ENCODE peak calls at places on chromosomes 13 and 19, in eight cellular contexts. Y is lower lobe of right lung, A is IMR-90, G is lower leg skin, F is psoas muscle, S is tibial artery, H is NT2/D1, K is astrocyte. J is an unnamed sample.

GRCh38 chr19:28012361-28012760 is 1200.6 kb downstream of the UQCRFS1 start:
- DNase-seq in K (no peak), Y (no peak), S (no peak), A (no peak), G (no peak), H (no peak), F (no peak), J (no peak)

GRCh38 chr13:109412232-109412935 is 374.0 kb downstream of the IRS2 start:
- DNase-seq in Y (peak), F (peak), G (no peak), K (peak), A (peak), H (peak), S (no peak), J (peak)

GRCh38 chr13:97125051-97125809 is 96.9 kb upstream of the MBNL2 start:
- DNase-seq in S (no peak), Y (no peak), H (no peak), A (peak), K (peak), G (peak), F (peak), J (peak)

GRCh38 chr13:46962286-46962941 is 65.6 kb upstream of the HTR2A start:
- DNase-seq in H (no peak), S (no peak), A (peak), K (peak), G (no peak), Y (no peak), F (no peak), J (no peak)

GRCh38 chr19:51751655-51752054 is at the start of gene FPR1:
- DNase-seq in K (peak), Y (no peak), F (no peak), G (no peak), H (no peak), A (no peak), S (no peak), J (no peak)

GRCh38 chr13:42486711-42487198 is 87.2 kb upstream of the TNFSF11 start:
- DNase-seq in G (no peak), A (peak), K (peak), H (no peak), F (no peak), S (no peak), Y (no peak), J (no peak)

GRCh38 chr13:94323746-94324408 is 155.6 kb downstream of the DCT start:
- DNase-seq in A (no peak), K (no peak), Y (no peak), G (no peak), S (no peak), F (no peak), H (no peak), J (no peak)

GRCh38 chr19:54364775-54365257 is at the start of gene LAIR1:
- DNase-seq in Y (peak), F (peak), S (peak), G (no peak), K (no peak), H (no peak), A (no peak), J (no peak)

GRCh38 chr13:101700598-101700997 is 248.1 kb downstream of the ITGBL1 start:
- DNase-seq in H (no peak), A (no peak), Y (no peak), K (peak), F (no peak), G (peak), S (no peak), J (no peak)

GRCh38 chr13:76837811-76838210 is 48.4 kb downstream of the KCTD12 start:
- DNase-seq in G (no peak), K (no peak), F (no peak), Y (no peak), S (no peak), A (peak), H (no peak), J (no peak)

GRCh38 chr13:49938274-49938673 is 2.1 kb upstream of the SPRYD7 start:
- DNase-seq in K (no peak), A (no peak), H (no peak), S (no peak), F (no peak), Y (no peak), G (no peak), J (no peak)

GRCh38 chr19:1663854-1664253 is 11.4 kb upstream of the TCF3 start:
- DNase-seq in H (no peak), A (no peak), K (no peak), F (no peak), Y (no peak), G (no peak), S (no peak), J (no peak)

GRCh38 chr13:32142956-32143375 is 111.4 kb downstream of the FRY start:
- DNase-seq in F (no peak), G (no peak), S (no peak), K (peak), H (peak), Y (no peak), A (peak), J (no peak)

GRCh38 chr19:17260842-17261325 is 3.7 kb downstream of the USHBP1 start:
- DNase-seq in H (peak), A (peak), Y (peak), S (peak), G (peak), F (peak), K (peak), J (peak)

GRCh38 chr13:86085890-86086289 is 286.7 kb upstream of the SLITRK6 start:
- DNase-seq in A (no peak), K (no peak), Y (no peak), H (no peak), G (no peak), S (no peak), F (no peak), J (no peak)

GRCh38 chr13:30585748-30586262 is 31.9 kb upstream of the USPL1 start:
- DNase-seq in A (peak), G (no peak), F (no peak), Y (no peak), H (no peak), K (peak), S (no peak), J (no peak)

GRCh38 chr19:18203408-18203862 is 407 bp downstream of the RAB3A start:
- DNase-seq in F (peak), H (no peak), Y (peak), K (no peak), A (no peak), G (no peak), S (no peak), J (no peak)

GRCh38 chr13:46614582-46614981 is 61.6 kb downstream of the LRCH1 start:
- DNase-seq in Y (no peak), K (peak), S (no peak), A (peak), H (no peak), F (no peak), G (no peak), J (no peak)

GRCh38 chr19:3061214-3062161 is 807 bp downstream of the TLE5 start:
- DNase-seq in Y (peak), G (no peak), H (no peak), A (peak), S (peak), K (no peak), F (peak), J (peak)

GRCh38 chr13:23735329-23735728 is 153.9 kb downstream of the MIPEP start:
- DNase-seq in S (no peak), G (no peak), H (no peak), Y (no peak), K (no peak), A (no peak), F (no peak), J (no peak)

DNA sequence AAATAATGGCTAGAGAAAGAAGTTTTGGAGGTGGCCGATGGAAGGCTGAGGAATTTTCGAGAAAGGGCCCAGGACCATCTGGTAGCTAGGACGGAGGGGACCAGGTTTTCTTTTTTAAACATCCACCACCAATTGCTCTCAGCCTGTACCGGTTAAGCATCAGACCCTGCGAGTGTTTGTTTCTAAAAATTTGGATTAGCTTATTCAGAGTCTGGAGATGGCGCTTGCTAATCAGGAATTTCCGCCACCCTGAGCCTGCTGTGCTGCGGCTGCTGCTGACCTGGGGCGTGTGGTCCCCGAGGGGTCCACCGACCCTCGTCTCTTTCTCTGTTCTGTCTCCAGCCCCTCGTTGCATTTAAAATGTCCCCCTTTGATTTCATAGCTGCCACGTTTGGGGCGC is 2.0 kb downstream of the UHRF1 start:
- DNase-seq in A (peak), G (no peak), H (no peak), Y (no peak), K (peak), F (no peak), S (no peak), J (no peak)
- H3K4me3 ChIP-seq in A (peak), G (no peak), H (peak), Y (peak), K (peak), F (peak), S (peak), J (peak)

DNA sequence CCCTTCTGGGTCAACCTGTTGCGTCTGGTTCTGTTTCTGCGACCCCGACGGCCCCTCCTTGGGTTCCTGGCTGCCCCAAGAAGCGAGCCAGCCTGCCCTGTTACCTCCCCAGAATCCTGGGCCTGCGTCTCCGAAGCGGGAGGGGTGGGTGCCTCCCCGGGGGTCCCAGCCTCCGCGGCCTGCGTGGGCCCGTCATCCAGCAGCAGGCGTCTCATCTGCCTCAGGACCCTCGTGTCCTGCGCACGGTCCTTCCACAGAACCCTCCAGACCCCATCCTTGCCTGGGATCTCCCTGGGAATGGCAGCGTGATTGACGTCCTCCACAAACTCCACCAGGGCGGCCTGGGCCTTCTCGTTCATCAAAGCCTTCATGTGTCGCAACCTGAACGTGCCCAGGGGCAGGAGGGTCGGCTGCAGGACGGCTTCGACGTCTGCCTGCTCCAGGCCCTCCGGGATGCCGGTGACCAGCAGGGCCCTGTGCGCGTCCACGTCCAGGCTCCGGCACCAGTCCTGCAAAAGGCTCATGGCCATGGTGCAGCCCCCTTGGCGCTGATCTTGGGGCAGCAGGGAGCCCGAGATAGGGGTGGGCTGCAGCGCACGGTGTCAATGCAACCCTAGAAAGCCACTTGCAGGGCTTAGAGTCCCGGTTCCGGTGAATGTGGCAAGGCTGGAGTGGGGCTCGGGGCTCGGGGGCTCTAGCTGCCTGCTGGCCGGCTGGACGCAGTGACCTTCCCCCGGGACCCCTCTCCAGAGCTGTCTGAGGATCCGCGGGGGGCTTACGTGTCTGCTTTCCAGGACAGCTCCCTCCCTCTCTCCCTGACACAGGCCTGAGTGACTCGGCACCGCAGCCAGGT is 505 bp downstream of the PNMA8B start:
- DNase-seq in H (no peak), F (no peak), G (no peak), Y (no peak), S (no peak), K (no peak), A (no peak), J (no peak)
- H3K4me3 ChIP-seq in H (peak), F (peak), G (no peak), Y (peak), S (peak), K (peak), A (peak), J (peak)

GRCh38 chr19:45515081-45515624 is 7.9 kb downstream of the VASP start:
- DNase-seq in H (no peak), Y (peak), K (no peak), S (no peak), A (no peak), G (peak), F (peak), J (no peak)
- H3K4me3 ChIP-seq in H (no peak), Y (peak), K (no peak), S (no peak), A (no peak), G (no peak), F (no peak), J (no peak)

DNA sequence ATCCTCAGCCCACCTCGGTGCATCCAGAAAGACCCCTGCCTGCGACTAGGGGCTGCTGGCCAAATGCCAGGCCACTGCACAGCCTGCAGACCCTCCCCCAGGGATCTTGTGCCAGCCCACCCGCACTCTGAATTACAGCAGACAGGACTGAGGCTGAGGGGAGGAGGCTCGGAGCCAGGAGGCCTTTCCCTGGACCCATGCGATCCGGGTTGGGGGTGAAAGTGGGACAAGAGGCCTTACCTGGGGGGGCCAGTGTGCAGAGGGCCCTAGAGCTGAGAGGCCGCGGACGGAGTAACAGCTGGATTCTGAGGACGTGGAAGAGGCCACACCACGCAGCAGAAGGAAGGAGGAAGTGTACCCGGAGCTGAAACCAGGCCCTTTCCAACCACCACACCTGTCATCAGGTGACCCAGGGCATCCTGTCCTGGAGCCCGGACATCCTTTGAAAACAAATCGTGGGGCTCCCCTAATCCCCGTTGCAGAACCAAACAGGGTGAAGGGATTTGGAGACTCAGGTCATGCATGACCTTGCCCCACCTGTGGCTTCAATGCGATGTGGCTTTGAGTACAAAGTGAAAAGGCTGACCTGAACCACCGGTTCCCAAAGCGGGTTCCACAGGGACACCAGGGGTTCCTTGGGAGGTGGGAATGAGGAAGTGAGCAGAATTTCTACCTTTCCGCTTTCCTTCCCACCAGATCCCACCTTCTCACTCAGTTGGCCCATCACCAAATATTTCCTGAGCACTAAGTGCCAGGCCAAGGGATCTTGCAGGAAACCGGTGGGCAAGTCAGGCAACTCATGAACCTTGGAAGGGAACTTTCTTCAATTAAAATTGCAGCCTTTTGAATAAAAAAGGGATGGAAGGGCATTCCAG is 828 bp downstream of the FUT6 start:
- DNase-seq in F (no peak), A (no peak), G (no peak), H (no peak), K (no peak), S (no peak), Y (no peak), J (no peak)
- H3K4me3 ChIP-seq in F (no peak), A (no peak), G (no peak), H (no peak), K (no peak), S (no peak), Y (no peak), J (no peak)

DNA sequence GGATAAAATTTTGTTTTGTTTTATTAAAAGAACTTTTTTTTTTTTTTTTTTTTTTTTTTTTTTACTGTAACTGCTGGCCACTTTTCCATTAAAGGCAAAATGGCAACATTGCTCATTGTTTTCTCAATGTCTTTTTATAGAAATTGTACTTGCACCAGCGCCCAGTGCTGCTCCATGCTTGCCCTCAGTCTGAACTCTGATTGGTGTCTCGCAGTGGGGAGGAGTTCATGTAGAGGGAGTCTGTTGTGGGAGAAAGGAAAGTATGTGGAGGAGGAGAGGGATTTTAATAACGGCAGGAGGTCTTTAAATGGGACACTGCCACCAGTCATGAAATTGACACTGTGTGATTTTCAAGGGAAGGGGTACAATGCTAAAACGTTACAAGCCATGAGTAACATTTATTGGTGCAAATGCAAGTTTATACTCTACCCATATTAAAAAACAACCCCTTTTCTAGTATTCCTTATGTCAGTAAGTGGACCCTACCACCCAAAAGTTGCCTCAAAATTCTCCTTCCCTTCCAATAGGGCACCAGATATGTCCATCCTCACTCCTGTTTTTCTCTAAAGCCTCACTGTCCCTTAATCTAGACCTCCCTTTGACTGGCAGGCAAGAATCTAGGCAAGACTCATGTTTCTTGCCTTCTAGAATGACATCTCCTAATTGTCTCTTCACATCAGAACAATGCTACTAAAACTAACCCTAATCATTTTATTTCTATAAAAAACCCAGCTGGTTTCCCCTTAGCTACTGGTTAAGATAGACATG is 3.2 kb downstream of the RASL11A start:
- DNase-seq in G (no peak), S (peak), Y (no peak), F (no peak), K (peak), H (no peak), A (peak), J (no peak)
- H3K4me3 ChIP-seq in G (no peak), S (peak), Y (no peak), F (no peak), K (no peak), H (no peak), A (no peak), J (no peak)

GRCh38 chr13:99956473-99957349 is 14.9 kb downstream of the ZIC5 start:
- DNase-seq in G (no peak), K (no peak), H (no peak), F (peak), Y (no peak), A (no peak), S (no peak), J (no peak)

GRCh38 chr13:99960663-99961440 is 10.7 kb downstream of the ZIC5 start:
- DNase-seq in H (no peak), F (no peak), K (no peak), A (no peak), Y (no peak), S (no peak), G (no peak), J (no peak)

GRCh38 chr13:99959538-99960230 is 11.9 kb downstream of the ZIC5 start:
- DNase-seq in H (no peak), Y (no peak), K (no peak), S (no peak), G (no peak), A (no peak), F (no peak), J (no peak)

GRCh38 chr13:99958402-99959126 is 13.0 kb downstream of the ZIC5 start:
- DNase-seq in H (no peak), A (no peak), G (no peak), S (no peak), K (no peak), Y (no peak), F (no peak), J (no peak)

DNA sequence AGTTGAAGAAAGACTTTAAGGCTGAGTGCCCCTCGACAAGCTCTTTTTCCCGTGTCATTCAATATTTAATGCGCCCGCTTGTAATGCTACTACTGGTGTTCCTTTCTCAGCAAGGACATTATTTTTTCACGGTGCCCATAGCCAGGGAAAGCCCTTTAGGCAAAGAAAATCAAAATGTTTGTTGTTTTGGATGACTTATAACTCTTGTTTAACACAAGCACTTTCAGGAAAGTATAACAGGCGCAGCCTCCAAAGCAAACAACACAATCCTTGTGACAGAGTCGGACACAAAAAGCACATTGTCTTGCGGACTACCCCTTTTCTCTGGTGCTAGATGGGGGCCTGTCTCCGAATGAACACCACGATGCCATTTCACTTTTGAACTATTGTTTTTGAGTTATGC is 12.4 kb downstream of the ZIC5 start:
- DNase-seq in A (no peak), G (no peak), S (no peak), H (no peak), Y (no peak), F (no peak), K (no peak), J (no peak)
- H3K4me3 ChIP-seq in A (no peak), G (no peak), S (no peak), H (peak), Y (no peak), F (no peak), K (peak), J (no peak)

GRCh38 chr13:113861433-113862030 is 2.3 kb downstream of the GAS6 start:
- DNase-seq in A (no peak), K (no peak), H (no peak), G (no peak), Y (peak), S (peak), F (no peak), J (peak)

GRCh38 chr13:113860579-113861432 is 3.1 kb downstream of the GAS6 start:
- DNase-seq in G (no peak), Y (peak), K (no peak), H (peak), A (no peak), S (peak), F (no peak), J (peak)

GRCh38 chr13:113862191-113862765 is 1.6 kb downstream of the GAS6 start:
- DNase-seq in S (peak), Y (peak), G (no peak), K (no peak), H (no peak), A (peak), F (no peak), J (peak)

GRCh38 chr13:113859311-113860050 is 4.4 kb downstream of the GAS6 start:
- DNase-seq in K (no peak), A (no peak), H (no peak), Y (no peak), F (no peak), G (no peak), S (no peak), J (peak)

DNA sequence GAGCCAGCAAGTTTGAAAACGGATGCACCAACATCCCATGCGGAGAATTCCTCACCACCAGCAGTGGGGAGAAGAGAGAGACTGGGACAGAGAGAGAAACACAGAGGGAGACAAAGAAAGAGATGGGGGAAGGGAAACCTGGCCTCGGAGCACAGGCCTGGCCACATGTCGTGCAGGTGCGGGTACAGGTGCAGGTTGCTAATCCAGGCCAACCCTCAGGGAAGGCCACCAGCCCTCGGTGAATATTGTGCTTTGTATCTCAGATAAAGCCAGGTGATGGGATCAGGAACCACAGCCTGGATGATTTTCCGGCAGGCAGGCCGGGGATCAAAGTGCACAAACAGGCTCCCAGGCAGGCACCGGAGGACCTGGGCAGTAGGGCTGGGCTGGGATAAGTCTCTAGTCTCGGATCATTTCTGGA is 3.8 kb downstream of the GAS6 start:
- DNase-seq in Y (no peak), H (no peak), G (no peak), S (peak), F (no peak), K (no peak), A (no peak), J (no peak)
- H3K4me3 ChIP-seq in Y (no peak), H (no peak), G (no peak), S (no peak), F (no peak), K (no peak), A (peak), J (no peak)

GRCh38 chr13:41007359-41008118 is 11.6 kb downstream of the ELF1 start:
- DNase-seq in A (peak), Y (no peak), H (no peak), K (no peak), G (no peak), S (no peak), F (no peak), J (no peak)
- H3K4me3 ChIP-seq in A (no peak), Y (no peak), H (no peak), K (no peak), G (no peak), S (no peak), F (no peak), J (no peak)